ENCODE peak calls at places on chromosomes 3 and 15, in six cellular contexts. B is H1, A is WTC11, X is GM12878, S is HepG2, D is K562. I is an unnamed sample.

GRCh38 chr3:35867782-35868181 is 228.5 kb downstream of the ARPP21 start:
- DNase-seq in D (no peak), B (no peak), A (no peak), S (no peak), X (no peak), I (no peak)

GRCh38 chr15:63038926-63039673 is 3.4 kb upstream of the TPM1 start:
- DNase-seq in B (no peak), X (no peak), S (no peak), D (no peak), A (no peak), I (no peak)

GRCh38 chr3:149395107-149396089 is 17.9 kb upstream of the TM4SF1 start:
- DNase-seq in B (no peak), A (no peak), S (peak), X (no peak), D (no peak), I (no peak)

GRCh38 chr3:188465311-188465710 is 311.4 kb downstream of the LPP start:
- DNase-seq in A (no peak), D (no peak), S (no peak), X (no peak), B (no peak), I (no peak)

GRCh38 chr15:63896336-63897115 is 62.8 kb upstream of the HERC1 start:
- DNase-seq in X (peak), B (no peak), D (peak), A (no peak), S (peak), I (no peak)

GRCh38 chr3:177471733-177472480 is 274.6 kb upstream of the TBL1XR1 start:
- DNase-seq in D (no peak), S (no peak), B (no peak), A (no peak), X (no peak), I (no peak)

GRCh38 chr3:29338377-29338776 is 57.5 kb downstream of the RBMS3 start:
- DNase-seq in B (no peak), S (no peak), A (no peak), X (no peak), D (no peak), I (no peak)

GRCh38 chr3:134048278-134048996 is 18.7 kb upstream of the SLCO2A1 start:
- DNase-seq in D (no peak), S (no peak), B (no peak), A (no peak), X (no peak), I (no peak)

GRCh38 chr15:44207643-44208042 is 12.6 kb upstream of the FRMD5 start:
- DNase-seq in A (no peak), X (no peak), D (no peak), S (no peak), B (no peak), I (no peak)

GRCh38 chr15:29470794-29471193 is 201.2 kb upstream of the NSMCE3 start:
- DNase-seq in B (no peak), X (no peak), D (no peak), A (no peak), S (no peak), I (no peak)

GRCh38 chr3:48276856-48277641 is 36.1 kb downstream of the ZNF589 start:
- DNase-seq in A (no peak), S (no peak), B (no peak), X (no peak), D (no peak), I (no peak)

GRCh38 chr3:24374801-24375200 is 119.8 kb downstream of the THRB start:
- DNase-seq in D (no peak), A (no peak), S (no peak), X (no peak), B (no peak), I (no peak)

GRCh38 chr3:45596290-45596791 is 1.8 kb downstream of the LIMD1 start:
- DNase-seq in S (no peak), X (peak), B (no peak), A (no peak), D (no peak), I (no peak)

GRCh38 chr3:82354181-82354696 is 592.8 kb upstream of the GBE1 start:
- DNase-seq in X (no peak), D (no peak), A (no peak), B (no peak), S (no peak), I (no peak)

GRCh38 chr3:52181543-52181942 is 16.4 kb upstream of the ALAS1 start:
- DNase-seq in X (no peak), B (no peak), S (no peak), A (no peak), D (no peak), I (no peak)

GRCh38 chr3:193594946-193595689 is 2.1 kb downstream of the OPA1 start:
- DNase-seq in S (no peak), A (no peak), D (no peak), X (no peak), B (no peak), I (no peak)
- TF ChIP-seq ATF3 in S (no peak), A (no peak), D (no peak), X (no peak), B (no peak), I (no peak)

GRCh38 chr3:100062665-100063064 is 51.6 kb downstream of the FILIP1L start:
- DNase-seq in B (no peak), D (no peak), X (no peak), A (no peak), S (no peak), I (no peak)
- TF ChIP-seq ATF3 in B (no peak), D (no peak), X (no peak), A (no peak), S (no peak), I (no peak)

GRCh38 chr3:146865175-146865755 is 260.1 kb upstream of the PLSCR5 start:
- DNase-seq in A (no peak), S (no peak), D (no peak), X (no peak), B (no peak), I (no peak)
- TF ChIP-seq ATF3 in A (no peak), S (no peak), D (no peak), X (no peak), B (no peak), I (no peak)

DNA sequence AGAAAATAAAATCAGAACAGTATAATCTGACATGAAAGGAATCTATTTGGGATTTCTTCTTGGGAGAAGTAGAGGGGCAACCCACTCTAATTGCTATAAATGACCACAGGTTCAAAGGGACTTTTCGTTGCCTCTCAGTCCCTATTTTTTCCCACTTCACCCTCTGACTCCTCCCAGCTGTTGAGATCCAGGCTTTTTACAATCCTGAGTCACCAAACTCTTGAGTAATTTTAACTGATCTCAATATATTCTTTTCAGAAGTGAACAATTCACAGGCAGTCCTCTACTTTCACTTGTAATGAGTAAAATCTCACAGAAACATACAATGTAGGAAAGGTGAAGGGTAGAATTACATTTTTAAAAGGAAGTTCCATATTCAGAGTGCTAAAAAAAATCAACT is 44.6 kb downstream of the EIF4E3 start:
- DNase-seq in X (no peak), S (no peak), D (no peak), B (no peak), A (no peak), I (no peak)
- TF ChIP-seq ATF3 in X (no peak), S (no peak), D (no peak), B (no peak), A (no peak), I (no peak)

GRCh38 chr3:12461097-12461649 is 23.1 kb upstream of the TSEN2 start:
- DNase-seq in D (no peak), A (no peak), S (no peak), B (no peak), X (no peak), I (no peak)
- TF ChIP-seq ATF3 in D (no peak), A (no peak), S (no peak), B (no peak), X (no peak), I (no peak)

I was measured in HCT116.